ENCODE peak calls at places on chromosomes 12 and 14, in seven cellular contexts. One of them, this sample, is unnamed.

GRCh38 chr12:88153959-88154358 is 11.9 kb downstream of the TMTC3 start:
- DNase-seq in A673: peak
- DNase-seq in cardiac fibroblast: peak
- DNase-seq in stomach: no peak
- DNase-seq in AG10803: peak
- DNase-seq in tibial artery: no peak
- DNase-seq in A549: no peak
- DNase-seq in this sample: peak

GRCh38 chr12:12786371-12786715 is 884 bp downstream of the APOLD1 start:
- DNase-seq in A673: no peak
- DNase-seq in cardiac fibroblast: peak
- DNase-seq in stomach: no peak
- DNase-seq in AG10803: peak
- DNase-seq in tibial artery: no peak
- DNase-seq in A549: no peak
- DNase-seq in this sample: no peak

GRCh38 chr14:24915958-24916595 is 133.9 kb downstream of the STXBP6 start:
- DNase-seq in A673: no peak
- DNase-seq in cardiac fibroblast: no peak
- DNase-seq in stomach: no peak
- DNase-seq in AG10803: no peak
- DNase-seq in tibial artery: no peak
- DNase-seq in A549: no peak
- DNase-seq in this sample: no peak

GRCh38 chr12:42128327-42128726 is 16.3 kb downstream of the GXYLT1 start:
- DNase-seq in A673: no peak
- DNase-seq in cardiac fibroblast: no peak
- DNase-seq in stomach: no peak
- DNase-seq in AG10803: peak
- DNase-seq in tibial artery: no peak
- DNase-seq in A549: no peak
- DNase-seq in this sample: peak

GRCh38 chr14:64960762-64961276 is 11.3 kb downstream of the RAB15 start:
- DNase-seq in A673: no peak
- DNase-seq in cardiac fibroblast: no peak
- DNase-seq in stomach: peak
- DNase-seq in AG10803: no peak
- DNase-seq in tibial artery: no peak
- DNase-seq in A549: no peak
- DNase-seq in this sample: no peak

GRCh38 chr12:21815306-21816062 is 41.0 kb upstream of the KCNJ8 start:
- DNase-seq in A673: no peak
- DNase-seq in cardiac fibroblast: no peak
- DNase-seq in stomach: no peak
- DNase-seq in AG10803: peak
- DNase-seq in tibial artery: no peak
- DNase-seq in A549: no peak
- DNase-seq in this sample: peak

GRCh38 chr12:66272650-66273049 is 29.6 kb upstream of the HELB start:
- DNase-seq in A673: no peak
- DNase-seq in cardiac fibroblast: no peak
- DNase-seq in stomach: no peak
- DNase-seq in AG10803: no peak
- DNase-seq in tibial artery: no peak
- DNase-seq in A549: no peak
- DNase-seq in this sample: no peak

GRCh38 chr12:88242161-88242925 is 100.2 kb downstream of the TMTC3 start:
- DNase-seq in A673: peak
- DNase-seq in cardiac fibroblast: peak
- DNase-seq in stomach: no peak
- DNase-seq in AG10803: peak
- DNase-seq in tibial artery: peak
- DNase-seq in A549: peak
- DNase-seq in this sample: peak

GRCh38 chr12:7373226-7373625 is 69.4 kb downstream of the ACSM4 start:
- DNase-seq in A673: no peak
- DNase-seq in cardiac fibroblast: no peak
- DNase-seq in stomach: no peak
- DNase-seq in AG10803: no peak
- DNase-seq in tibial artery: no peak
- DNase-seq in A549: no peak
- DNase-seq in this sample: no peak

GRCh38 chr12:6549379-6550151 is 6.3 kb downstream of the IFFO1 start:
- DNase-seq in A673: no peak
- DNase-seq in cardiac fibroblast: no peak
- DNase-seq in stomach: no peak
- DNase-seq in AG10803: no peak
- DNase-seq in tibial artery: no peak
- DNase-seq in A549: no peak
- DNase-seq in this sample: no peak

GRCh38 chr14:61416587-61416986 is 95.2 kb downstream of the PRKCH start:
- DNase-seq in A673: no peak
- DNase-seq in cardiac fibroblast: no peak
- DNase-seq in stomach: no peak
- DNase-seq in AG10803: no peak
- DNase-seq in tibial artery: no peak
- DNase-seq in A549: no peak
- DNase-seq in this sample: no peak

GRCh38 chr12:77577756-77578155 is 252.9 kb upstream of the NAV3 start:
- DNase-seq in A673: no peak
- DNase-seq in cardiac fibroblast: no peak
- DNase-seq in stomach: no peak
- DNase-seq in AG10803: peak
- DNase-seq in tibial artery: no peak
- DNase-seq in A549: no peak
- DNase-seq in this sample: peak

GRCh38 chr14:27739657-27740156 is 1026.9 kb upstream of the FOXG1 start:
- DNase-seq in A673: no peak
- DNase-seq in cardiac fibroblast: no peak
- DNase-seq in stomach: no peak
- DNase-seq in AG10803: no peak
- DNase-seq in tibial artery: no peak
- DNase-seq in A549: no peak
- DNase-seq in this sample: no peak

GRCh38 chr12:57452181-57452936 is 2.7 kb upstream of the INHBE start:
- DNase-seq in A673: no peak
- DNase-seq in cardiac fibroblast: peak
- DNase-seq in stomach: no peak
- DNase-seq in AG10803: peak
- DNase-seq in tibial artery: no peak
- DNase-seq in A549: no peak
- DNase-seq in this sample: peak

GRCh38 chr12:122454739-122455138 is 32.3 kb upstream of the CLIP1 start:
- DNase-seq in A673: no peak
- DNase-seq in cardiac fibroblast: no peak
- DNase-seq in stomach: no peak
- DNase-seq in AG10803: no peak
- DNase-seq in tibial artery: no peak
- DNase-seq in A549: no peak
- DNase-seq in this sample: no peak

GRCh38 chr12:114293571-114294302 is 112.2 kb downstream of the TBX5 start:
- DNase-seq in A673: no peak
- DNase-seq in cardiac fibroblast: no peak
- DNase-seq in stomach: no peak
- DNase-seq in AG10803: no peak
- DNase-seq in tibial artery: no peak
- DNase-seq in A549: no peak
- DNase-seq in this sample: no peak

GRCh38 chr14:52235866-52236510 is 31.5 kb upstream of the PTGDR start:
- DNase-seq in A673: no peak
- DNase-seq in cardiac fibroblast: no peak
- DNase-seq in stomach: no peak
- DNase-seq in AG10803: no peak
- DNase-seq in tibial artery: no peak
- DNase-seq in A549: no peak
- DNase-seq in this sample: no peak

GRCh38 chr14:71595441-71595840 is 336.8 kb upstream of the RGS6 start:
- DNase-seq in A673: no peak
- DNase-seq in cardiac fibroblast: no peak
- DNase-seq in stomach: no peak
- DNase-seq in AG10803: no peak
- DNase-seq in tibial artery: no peak
- DNase-seq in A549: no peak
- DNase-seq in this sample: no peak

GRCh38 chr14:63454863-63455622 is 88.1 kb downstream of the PPP2R5E start:
- DNase-seq in A673: peak
- DNase-seq in cardiac fibroblast: peak
- DNase-seq in stomach: peak
- DNase-seq in AG10803: peak
- DNase-seq in tibial artery: no peak
- DNase-seq in A549: no peak
- DNase-seq in this sample: peak

GRCh38 chr12:56084958-56085543 is 5.1 kb downstream of the ERBB3 start:
- DNase-seq in A673: peak
- DNase-seq in cardiac fibroblast: peak
- DNase-seq in stomach: peak
- DNase-seq in AG10803: no peak
- DNase-seq in tibial artery: no peak
- DNase-seq in A549: peak
- DNase-seq in this sample: no peak

GRCh38 chr12:53516758-53517455 is 9.6 kb upstream of the NPFF start:
- DNase-seq in A673: no peak
- DNase-seq in cardiac fibroblast: no peak
- DNase-seq in stomach: no peak
- DNase-seq in AG10803: no peak
- DNase-seq in tibial artery: no peak
- DNase-seq in A549: no peak
- DNase-seq in this sample: no peak

GRCh38 chr12:122449317-122449716 is 26.8 kb upstream of the CLIP1 start:
- DNase-seq in A673: peak
- DNase-seq in cardiac fibroblast: peak
- DNase-seq in stomach: no peak
- DNase-seq in AG10803: peak
- DNase-seq in tibial artery: no peak
- DNase-seq in A549: no peak
- DNase-seq in this sample: peak

GRCh38 chr14:23175823-23176222 is 7.6 kb downstream of the SLC7A8 start:
- DNase-seq in A673: peak
- DNase-seq in cardiac fibroblast: peak
- DNase-seq in stomach: no peak
- DNase-seq in AG10803: peak
- DNase-seq in tibial artery: no peak
- DNase-seq in A549: no peak
- DNase-seq in this sample: peak

DNA sequence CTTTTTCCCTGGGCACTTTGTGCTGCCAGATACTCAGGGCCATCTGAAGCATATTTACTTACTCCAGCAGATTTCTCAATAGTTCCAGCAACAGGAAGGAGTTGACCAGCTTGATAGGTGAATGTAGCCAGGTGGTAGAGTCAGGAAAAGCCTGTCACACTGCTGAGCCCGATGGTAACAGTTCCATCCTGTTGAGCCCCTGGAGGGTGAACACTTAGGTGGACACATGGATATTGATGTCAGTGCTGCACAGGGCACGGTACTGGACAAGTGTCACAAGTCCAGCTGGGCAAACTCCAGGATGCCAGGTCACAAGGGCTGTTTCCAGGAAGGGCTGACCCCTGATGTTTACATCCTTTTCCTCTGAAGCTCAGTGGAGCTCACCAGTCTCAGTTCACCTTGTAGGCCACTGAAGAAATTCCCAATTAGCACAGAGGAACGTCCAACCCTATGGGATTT is 2.3 kb upstream of the SMOC1 start:
- DNase-seq in A673: no peak
- DNase-seq in cardiac fibroblast: no peak
- DNase-seq in stomach: no peak
- DNase-seq in AG10803: no peak
- DNase-seq in tibial artery: no peak
- DNase-seq in A549: no peak
- DNase-seq in this sample: no peak
- TF ChIP-seq CTCF in A673: no peak
- TF ChIP-seq CTCF in cardiac fibroblast: no peak
- TF ChIP-seq CTCF in stomach: no peak
- TF ChIP-seq CTCF in AG10803: no peak
- TF ChIP-seq CTCF in tibial artery: no peak
- TF ChIP-seq CTCF in A549: no peak
- TF ChIP-seq CTCF in this sample: no peak

GRCh38 chr12:33438890-33439586 is 581 bp downstream of the SYT10 start:
- DNase-seq in A673: no peak
- DNase-seq in cardiac fibroblast: no peak
- DNase-seq in stomach: no peak
- DNase-seq in AG10803: peak
- DNase-seq in tibial artery: no peak
- DNase-seq in A549: no peak
- DNase-seq in this sample: peak
- H3K4me3 ChIP-seq in A673: peak
- H3K4me3 ChIP-seq in cardiac fibroblast: peak
- H3K4me3 ChIP-seq in stomach: peak
- H3K4me3 ChIP-seq in AG10803: peak
- H3K4me3 ChIP-seq in tibial artery: peak
- H3K4me3 ChIP-seq in A549: peak
- H3K4me3 ChIP-seq in this sample: peak

GRCh38 chr12:121061831-121062230 is 22.8 kb upstream of the OASL start:
- DNase-seq in A673: peak
- DNase-seq in cardiac fibroblast: peak
- DNase-seq in stomach: no peak
- DNase-seq in AG10803: peak
- DNase-seq in tibial artery: no peak
- DNase-seq in A549: no peak
- DNase-seq in this sample: no peak
- TF ChIP-seq CTCF in A673: peak
- TF ChIP-seq CTCF in cardiac fibroblast: peak
- TF ChIP-seq CTCF in stomach: no peak
- TF ChIP-seq CTCF in AG10803: peak
- TF ChIP-seq CTCF in tibial artery: no peak
- TF ChIP-seq CTCF in A549: peak
- TF ChIP-seq CTCF in this sample: peak

GRCh38 chr14:76947838-76948184 is 80.7 kb downstream of the IRF2BPL start:
- DNase-seq in A673: no peak
- DNase-seq in cardiac fibroblast: no peak
- DNase-seq in stomach: no peak
- DNase-seq in AG10803: no peak
- DNase-seq in tibial artery: no peak
- DNase-seq in A549: no peak
- DNase-seq in this sample: no peak

GRCh38 chr14:76947078-76947837 is 81.2 kb downstream of the IRF2BPL start:
- DNase-seq in A673: peak
- DNase-seq in cardiac fibroblast: peak
- DNase-seq in stomach: peak
- DNase-seq in AG10803: peak
- DNase-seq in tibial artery: peak
- DNase-seq in A549: peak
- DNase-seq in this sample: peak

GRCh38 chr14:76948976-76949375 is 79.5 kb downstream of the IRF2BPL start:
- DNase-seq in A673: no peak
- DNase-seq in cardiac fibroblast: no peak
- DNase-seq in stomach: no peak
- DNase-seq in AG10803: no peak
- DNase-seq in tibial artery: no peak
- DNase-seq in A549: no peak
- DNase-seq in this sample: no peak

GRCh38 chr14:76948213-76948947 is 80.1 kb downstream of the IRF2BPL start:
- DNase-seq in A673: peak
- DNase-seq in cardiac fibroblast: no peak
- DNase-seq in stomach: peak
- DNase-seq in AG10803: no peak
- DNase-seq in tibial artery: no peak
- DNase-seq in A549: peak
- DNase-seq in this sample: no peak

DNA sequence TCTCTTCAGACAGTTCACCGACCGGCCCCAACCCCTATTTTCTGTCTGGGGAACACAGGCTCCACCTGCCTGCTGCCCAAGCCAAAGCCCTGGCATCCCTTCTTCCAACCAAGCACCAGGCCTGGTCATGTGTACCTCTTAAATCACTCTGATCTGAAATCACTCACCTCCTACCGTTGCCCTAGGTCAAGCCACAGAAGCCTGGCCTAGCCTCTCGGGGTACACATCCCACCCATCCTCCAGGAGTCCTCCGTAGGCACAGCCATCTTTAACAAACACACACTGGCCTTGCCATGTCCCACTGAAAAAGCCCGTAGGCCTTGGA is 81.8 kb downstream of the IRF2BPL start:
- DNase-seq in A673: no peak
- DNase-seq in cardiac fibroblast: no peak
- DNase-seq in stomach: no peak
- DNase-seq in AG10803: no peak
- DNase-seq in tibial artery: no peak
- DNase-seq in A549: no peak
- DNase-seq in this sample: no peak
- H3K4me3 ChIP-seq in A673: peak
- H3K4me3 ChIP-seq in cardiac fibroblast: no peak
- H3K4me3 ChIP-seq in stomach: no peak
- H3K4me3 ChIP-seq in AG10803: no peak
- H3K4me3 ChIP-seq in tibial artery: no peak
- H3K4me3 ChIP-seq in A549: no peak
- H3K4me3 ChIP-seq in this sample: no peak

This sample was measured in astrocyte of the spinal cord.